ENCODE peak calls at places on chromosomes 2 and 18, in nine cellular contexts. I, B, E, Y, U, A, J, T and Q are unnamed samples.

GRCh38 chr18:47949197-47949596 is 18.7 kb upstream of the SMAD2 start:
- DNase-seq in A (no peak), B (no peak), T (no peak), J (no peak), U (no peak), E (no peak), I (no peak), Y (no peak), Q (no peak)

GRCh38 chr18:36516726-36517125 is 219.2 kb downstream of the FHOD3 start:
- DNase-seq in E (no peak), J (no peak), Y (no peak), B (no peak), U (no peak), I (no peak), T (no peak), A (no peak), Q (no peak)

GRCh38 chr2:130251865-130252620 is 53.8 kb upstream of the TUBA3E start:
- DNase-seq in T (peak), U (no peak), Y (no peak), I (no peak), B (no peak), A (no peak), J (no peak), E (peak), Q (no peak)

GRCh38 chr2:43312751-43313641 is 86.6 kb upstream of the ZFP36L2 start:
- DNase-seq in T (no peak), U (no peak), A (peak), B (no peak), Y (no peak), I (no peak), J (no peak), E (no peak), Q (no peak)

GRCh38 chr18:55041366-55041765 is 82.1 kb upstream of the CCDC68 start:
- DNase-seq in B (no peak), T (no peak), Y (no peak), A (no peak), J (no peak), U (no peak), I (no peak), E (no peak), Q (no peak)

GRCh38 chr18:67788784-67789545 is 272.4 kb upstream of the DSEL start:
- DNase-seq in A (no peak), T (no peak), E (no peak), I (no peak), U (no peak), Y (no peak), B (no peak), J (no peak), Q (no peak)

GRCh38 chr2:144937899-144938298 is 418.0 kb upstream of the ZEB2 start:
- DNase-seq in Y (peak), A (no peak), I (no peak), E (no peak), J (no peak), T (no peak), U (no peak), B (no peak), Q (no peak)

GRCh38 chr2:173854840-173855239 is 110.3 kb downstream of the SP3 start:
- DNase-seq in U (peak), I (no peak), T (no peak), E (no peak), A (peak), J (no peak), Y (no peak), B (no peak), Q (no peak)

GRCh38 chr2:126482582-126483464 is 173.1 kb upstream of the GYPC start:
- DNase-seq in I (no peak), B (no peak), E (no peak), U (no peak), J (no peak), Y (no peak), T (peak), A (no peak), Q (no peak)

GRCh38 chr2:88845772-88846661 is 154.5 kb downstream of the RPIA start:
- DNase-seq in Y (no peak), A (no peak), J (no peak), I (no peak), T (no peak), B (no peak), E (no peak), U (no peak), Q (no peak)

GRCh38 chr2:60414731-60415130 is 138.7 kb downstream of the BCL11A start:
- DNase-seq in A (no peak), T (no peak), Y (no peak), B (no peak), U (peak), E (no peak), J (no peak), I (no peak), Q (no peak)

GRCh38 chr2:70962885-70963878 is 15.2 kb upstream of the ANKRD53 start:
- DNase-seq in A (no peak), T (peak), E (no peak), I (no peak), Y (no peak), U (no peak), B (no peak), J (peak), Q (no peak)

GRCh38 chr18:46171331-46171730 is 67.1 kb downstream of the HAUS1 start:
- DNase-seq in Y (no peak), E (no peak), B (no peak), J (no peak), U (no peak), A (no peak), T (no peak), I (no peak), Q (no peak)

GRCh38 chr2:149559341-149560068 is 28.1 kb downstream of the MMADHC start:
- DNase-seq in B (no peak), A (no peak), E (no peak), U (no peak), Y (no peak), J (no peak), I (no peak), T (no peak), Q (no peak)

GRCh38 chr18:31773774-31774476 is 13.2 kb upstream of the SLC25A52 start:
- DNase-seq in B (no peak), Y (no peak), A (no peak), T (no peak), E (no peak), J (no peak), I (no peak), U (no peak), Q (no peak)